ENCODE peak calls at places on chromosomes 7 and 10, in eight cellular contexts. P is GM03348; X is hypothalamus; I is sigmoid colon; B is thoracic aorta; R is caudate nucleus; E is psoas muscle; M is stimulated activated CD4-positive, alpha-beta T cell treated with anti-CD3 and anti-CD28 coated beads, Interleukin-4, amount 100 ng/mL, for 24 hours. D is an unnamed sample.

GRCh38 chr10:73910764-73911552 is at the start of gene PLAU:
- DNase-seq in E (peak), R (no peak), P (peak), B (no peak), M (peak), X (peak), I (peak), D (peak)

GRCh38 chr10:36880898-36881297 is 244.5 kb upstream of the ANKRD30A start:
- DNase-seq in M (no peak), I (no peak), P (peak), B (no peak), R (no peak), E (no peak), X (no peak), D (no peak)

GRCh38 chr10:48316236-48316635 is 9.8 kb downstream of the MAPK8 start:
- DNase-seq in X (no peak), M (no peak), I (no peak), P (no peak), E (no peak), R (no peak), B (no peak), D (no peak)

GRCh38 chr10:114905450-114905849 is 32.5 kb upstream of the TRUB1 start:
- DNase-seq in X (no peak), B (no peak), R (no peak), P (no peak), I (no peak), M (no peak), E (no peak), D (no peak)

GRCh38 chr7:138907849-138908248 is 73.3 kb downstream of the KIAA1549 start:
- DNase-seq in E (no peak), B (no peak), M (no peak), P (no peak), X (peak), I (no peak), R (no peak), D (no peak)

GRCh38 chr10:88841316-88842111 is 10.1 kb downstream of the ANKRD22 start:
- DNase-seq in I (no peak), B (no peak), X (no peak), P (no peak), M (no peak), R (no peak), E (no peak), D (no peak)

GRCh38 chr7:46993396-46993795 is 588.5 kb downstream of the TNS3 start:
- DNase-seq in P (peak), E (no peak), R (no peak), X (no peak), M (no peak), I (peak), B (no peak), D (no peak)

GRCh38 chr7:8386926-8387550 is 46.4 kb upstream of the NXPH1 start:
- DNase-seq in P (no peak), E (no peak), I (no peak), B (no peak), R (no peak), M (no peak), X (no peak), D (no peak)

GRCh38 chr7:102454423-102454822 is 10.2 kb downstream of the ALKBH4 start:
- DNase-seq in I (no peak), B (no peak), P (no peak), R (no peak), E (no peak), X (no peak), M (no peak), D (no peak)

GRCh38 chr7:134350682-134351081 is 34.0 kb upstream of the SLC35B4 start:
- DNase-seq in X (no peak), I (no peak), R (no peak), M (no peak), E (no peak), P (no peak), B (no peak), D (no peak)

GRCh38 chr7:7799138-7799537 is 80.7 kb upstream of the RPA3 start:
- DNase-seq in X (no peak), I (no peak), R (no peak), B (no peak), M (no peak), P (no peak), E (no peak), D (no peak)

GRCh38 chr10:100896876-100897461 is 15.8 kb upstream of the SLF2 start:
- DNase-seq in E (no peak), I (no peak), B (no peak), X (no peak), R (no peak), M (no peak), P (no peak), D (no peak)

GRCh38 chr7:108307246-108307982 is 148.8 kb downstream of the NRCAM start:
- DNase-seq in P (no peak), E (no peak), M (no peak), X (no peak), B (no peak), I (no peak), R (no peak), D (no peak)

GRCh38 chr7:92729172-92729571 is 107.2 kb downstream of the CDK6 start:
- DNase-seq in I (no peak), B (no peak), X (no peak), P (no peak), E (no peak), R (no peak), M (no peak), D (no peak)

GRCh38 chr10:48187713-48188541 is 86.6 kb downstream of the FRMPD2 start:
- DNase-seq in R (no peak), E (no peak), M (no peak), I (no peak), P (no peak), B (no peak), X (peak), D (no peak)

GRCh38 chr7:120996333-120996982 is 7.9 kb downstream of the CPED1 start:
- DNase-seq in P (peak), I (peak), X (no peak), M (peak), E (no peak), R (no peak), B (peak), D (peak)

GRCh38 chr7:3427957-3428356 is 126.9 kb downstream of the SDK1 start:
- DNase-seq in M (no peak), X (no peak), P (no peak), B (no peak), R (no peak), E (no peak), I (no peak), D (no peak)

GRCh38 chr7:156950381-156950858 is 908 bp downstream of the NOM1 start:
- DNase-seq in P (peak), X (no peak), M (no peak), B (no peak), E (no peak), I (no peak), R (no peak), D (no peak)

GRCh38 chr10:101839421-101840063 is 4.1 kb downstream of the KCNIP2 start:
- DNase-seq in X (peak), I (no peak), B (no peak), R (peak), P (peak), E (no peak), M (peak), D (peak)

GRCh38 chr10:50982989-50983388 is 91.3 kb upstream of the PRKG1 start:
- DNase-seq in P (no peak), B (no peak), R (no peak), E (no peak), I (no peak), M (no peak), X (no peak), D (no peak)

GRCh38 chr7:80918909-80919721 is at the start of gene SEMA3C:
- DNase-seq in P (peak), R (peak), M (no peak), E (peak), X (peak), I (peak), B (peak), D (peak)

GRCh38 chr7:50450691-50451051 is 521 bp upstream of the FIGNL1 start:
- DNase-seq in X (no peak), P (peak), M (peak), B (no peak), E (peak), I (no peak), R (no peak), D (peak)

GRCh38 chr10:114925675-114926204 is 12.3 kb upstream of the TRUB1 start:
- DNase-seq in R (no peak), X (no peak), B (no peak), P (peak), I (no peak), E (no peak), M (peak), D (no peak)

GRCh38 chr7:26686448-26686981 is 177.9 kb downstream of the SKAP2 start:
- DNase-seq in I (peak), B (no peak), M (peak), P (peak), E (peak), R (no peak), X (no peak), D (peak)

GRCh38 chr7:80275192-80275605 is 140.6 kb downstream of the GNAI1 start:
- DNase-seq in X (no peak), M (no peak), R (no peak), B (no peak), E (no peak), I (no peak), P (no peak), D (no peak)

GRCh38 chr7:621572-622285 is 102.1 kb upstream of the PDGFA start:
- DNase-seq in M (no peak), R (no peak), B (no peak), P (no peak), X (no peak), I (no peak), E (peak), D (no peak)

GRCh38 chr10:75050520-75050919 is 60.9 kb upstream of the SAMD8 start:
- DNase-seq in X (no peak), R (no peak), E (no peak), I (peak), M (no peak), P (no peak), B (no peak), D (no peak)

GRCh38 chr7:107951896-107952295 is 51.1 kb downstream of the LAMB1 start:
- DNase-seq in I (no peak), B (no peak), X (no peak), P (no peak), E (no peak), R (no peak), M (no peak), D (no peak)

GRCh38 chr7:132422502-132423101 is 153.7 kb downstream of the PLXNA4 start:
- DNase-seq in B (no peak), P (peak), M (no peak), X (no peak), I (no peak), E (no peak), R (no peak), D (no peak)

GRCh38 chr10:120495226-120495625 is 38.2 kb downstream of the PLPP4 start:
- DNase-seq in B (no peak), X (no peak), M (no peak), P (peak), I (no peak), R (no peak), E (no peak), D (no peak)

GRCh38 chr7:146902728-146903127 is 786.1 kb downstream of the CNTNAP2 start:
- DNase-seq in X (no peak), M (no peak), P (no peak), R (no peak), I (no peak), B (no peak), E (no peak), D (no peak)

GRCh38 chr7:41051062-41051461 is 651.8 kb downstream of the INHBA start:
- DNase-seq in I (no peak), X (no peak), P (no peak), B (no peak), E (no peak), M (no peak), R (no peak), D (no peak)

GRCh38 chr7:8490391-8490790 is 57.0 kb downstream of the NXPH1 start:
- DNase-seq in X (no peak), M (no peak), E (no peak), I (no peak), P (no peak), B (no peak), R (no peak), D (no peak)

GRCh38 chr7:21099955-21100354 is 313.3 kb upstream of the SP8 start:
- DNase-seq in R (no peak), I (no peak), M (no peak), P (no peak), E (no peak), B (no peak), X (no peak), D (no peak)

GRCh38 chr10:88411772-88412349 is 171.3 kb downstream of the RNLS start:
- DNase-seq in P (no peak), I (no peak), X (no peak), M (no peak), B (no peak), E (no peak), R (no peak), D (no peak)

GRCh38 chr10:100373298-100374136 is 26.5 kb downstream of the SCD start:
- DNase-seq in R (peak), X (peak), E (peak), I (peak), M (peak), B (peak), P (peak), D (peak)

GRCh38 chr10:115572740-115573455 is 479.7 kb downstream of the ATRNL1 start:
- DNase-seq in X (no peak), P (no peak), E (no peak), R (no peak), B (no peak), M (no peak), I (no peak), D (no peak)

GRCh38 chr7:100208911-100209408 is 10.8 kb upstream of the PVRIG start:
- DNase-seq in E (no peak), P (no peak), I (no peak), R (no peak), M (peak), X (no peak), B (no peak), D (no peak)

GRCh38 chr10:89295597-89295996 is 6.2 kb upstream of the IFIT2 start:
- DNase-seq in M (no peak), X (no peak), I (no peak), R (no peak), B (no peak), E (no peak), P (peak), D (no peak)

D was measured in lower lobe of right lung.